ENCODE peak calls at places on chromosomes 6 and 20, in seven cellular contexts. P is cardiac muscle cell, T is GM23338, K is astrocyte of the cerebellum, Y is PC-9, O is IMR-90, R is tibial nerve. E is an unnamed sample.

GRCh38 chr6:358432-358831 is 33.1 kb upstream of the IRF4 start:
- DNase-seq in R (no peak), P (no peak), T (no peak), K (no peak), O (no peak), Y (no peak), E (no peak)

GRCh38 chr20:56200456-56200855 is 48.1 kb upstream of the MC3R start:
- DNase-seq in T (peak), R (no peak), K (no peak), O (no peak), P (no peak), Y (no peak), E (no peak)

GRCh38 chr20:31851240-31851955 is 6.0 kb upstream of the FOXS1 start:
- DNase-seq in R (no peak), Y (peak), O (no peak), T (no peak), K (no peak), P (no peak), E (no peak)

GRCh38 chr6:136160255-136160654 is 89.9 kb downstream of the MTFR2 start:
- DNase-seq in P (no peak), T (no peak), Y (no peak), O (peak), K (no peak), R (no peak), E (no peak)

GRCh38 chr6:152723398-152723797 is 25.7 kb downstream of the MYCT1 start:
- DNase-seq in R (no peak), O (peak), Y (no peak), P (peak), T (no peak), K (no peak), E (peak)

GRCh38 chr6:44642345-44642744 is 254.8 kb downstream of the CDC5L start:
- DNase-seq in K (no peak), T (no peak), Y (no peak), R (no peak), O (no peak), P (no peak), E (no peak)

GRCh38 chr6:132286298-132287019 is 114.8 kb downstream of the MOXD1 start:
- DNase-seq in O (no peak), K (no peak), Y (no peak), T (no peak), P (no peak), R (no peak), E (no peak)

GRCh38 chr6:141488466-141488865 is 644.3 kb upstream of the GJE1 start:
- DNase-seq in P (peak), Y (no peak), K (no peak), R (no peak), T (no peak), O (peak), E (no peak)

GRCh38 chr6:43698584-43699349 is 11.2 kb upstream of the MRPS18A start:
- DNase-seq in R (peak), O (peak), Y (peak), P (peak), T (peak), K (no peak), E (no peak)

GRCh38 chr20:4869290-4870193 is 131.8 kb downstream of the SLC23A2 start:
- DNase-seq in P (no peak), O (peak), R (no peak), K (no peak), Y (peak), T (peak), E (no peak)
- H3K4me3 ChIP-seq in P (no peak), O (no peak), R (no peak), K (no peak), Y (no peak), T (no peak), E (no peak)

GRCh38 chr6:3456395-3456767 is 469 bp downstream of the SLC22A23 start:
- DNase-seq in R (no peak), K (no peak), T (no peak), O (no peak), P (no peak), Y (no peak), E (no peak)
- TF ChIP-seq CTCF in R (no peak), K (no peak), T (no peak), O (no peak), P (no peak), Y (no peak), E (no peak)

GRCh38 chr20:38324159-38324558 is 20.2 kb downstream of the BPI start:
- DNase-seq in P (no peak), K (no peak), Y (no peak), O (no peak), R (no peak), T (no peak), E (no peak)
- H3K4me3 ChIP-seq in P (no peak), K (no peak), Y (no peak), O (no peak), R (no peak), T (no peak), E (no peak)

GRCh38 chr20:63290677-63291472 is 2.1 kb upstream of the COL20A1 start:
- DNase-seq in Y (peak), K (no peak), O (peak), R (no peak), T (peak), P (peak), E (no peak)

GRCh38 chr20:63290136-63290676 is 2.8 kb upstream of the COL20A1 start:
- DNase-seq in K (no peak), R (no peak), Y (no peak), O (no peak), T (no peak), P (no peak), E (no peak)

GRCh38 chr20:63292904-63293303 is at the start of gene COL20A1:
- DNase-seq in T (no peak), K (no peak), R (no peak), P (no peak), O (no peak), Y (no peak), E (no peak)

GRCh38 chr20:63292292-63292701 is 689 bp upstream of the COL20A1 start:
- DNase-seq in Y (no peak), O (no peak), K (no peak), R (no peak), T (no peak), P (no peak), E (no peak)

DNA sequence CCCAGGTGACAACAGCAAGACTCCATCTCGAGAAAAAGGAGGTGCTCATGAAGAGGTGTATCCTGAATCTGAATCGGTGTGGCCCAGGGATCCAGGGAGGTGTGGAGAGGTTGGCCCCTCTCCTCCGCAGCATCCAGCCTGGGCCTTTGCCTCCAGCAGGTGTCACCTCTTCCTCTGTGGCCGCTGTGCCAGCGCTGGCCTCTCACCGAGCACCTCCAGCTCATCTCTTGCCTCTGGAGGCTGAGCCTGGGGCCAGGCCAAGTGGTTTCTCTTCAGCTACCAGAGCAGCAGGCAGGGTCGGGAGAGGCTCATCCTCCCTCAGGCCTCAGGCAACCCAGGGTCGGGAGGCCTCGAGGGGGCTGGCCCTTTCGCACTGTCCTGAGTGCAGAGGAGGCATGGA is 1.2 kb upstream of the COL20A1 start:
- DNase-seq in Y (no peak), K (no peak), T (no peak), P (no peak), O (no peak), R (no peak), E (no peak)
- TF ChIP-seq CTCF in Y (no peak), K (no peak), T (no peak), P (no peak), O (no peak), R (no peak), E (no peak)

DNA sequence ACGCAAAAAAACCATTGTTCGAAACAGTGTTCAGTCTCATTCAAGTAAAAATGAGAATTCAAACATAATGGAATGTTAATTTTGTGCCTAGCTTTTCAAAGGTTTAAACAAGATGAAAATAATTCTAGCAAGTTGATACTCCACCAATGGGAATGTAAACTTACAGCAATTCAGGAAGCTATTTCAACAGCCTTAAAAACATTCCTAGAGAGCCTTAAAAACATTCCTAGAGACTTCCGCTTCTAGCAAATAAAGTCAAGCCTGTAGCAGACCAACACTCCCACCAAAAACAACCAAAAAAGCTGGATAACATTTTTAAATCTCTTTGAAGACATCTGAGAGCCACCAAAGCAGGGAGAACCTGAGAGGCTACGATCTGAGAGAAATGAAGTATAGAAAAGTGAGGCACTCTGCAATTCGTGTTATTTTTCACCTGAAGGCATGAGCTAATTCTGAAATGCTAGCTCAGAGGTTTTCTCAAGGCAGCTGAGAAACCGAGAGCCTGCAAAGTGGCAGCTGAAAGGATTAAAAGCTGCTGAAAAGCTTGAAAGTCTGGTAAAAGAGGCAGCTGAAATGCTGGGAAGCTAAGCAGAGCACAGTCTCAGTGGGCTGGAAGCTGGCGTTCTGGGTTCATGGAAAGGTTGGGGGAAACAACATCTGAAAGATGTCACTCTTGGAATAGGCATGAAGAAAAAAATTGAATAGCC is 20.9 kb downstream of the GPR63 start:
- DNase-seq in P (peak), Y (no peak), R (no peak), K (no peak), O (peak), T (peak), E (no peak)
- H3K4me3 ChIP-seq in P (peak), Y (no peak), R (no peak), K (no peak), O (no peak), T (peak), E (no peak)

GRCh38 chr20:44885392-44886275 is at the start of gene YWHAB:
- DNase-seq in Y (peak), T (peak), O (peak), K (peak), P (peak), R (peak), E (peak)
- TF ChIP-seq CTCF in Y (peak), T (no peak), O (no peak), K (peak), P (no peak), R (no peak), E (no peak)

DNA sequence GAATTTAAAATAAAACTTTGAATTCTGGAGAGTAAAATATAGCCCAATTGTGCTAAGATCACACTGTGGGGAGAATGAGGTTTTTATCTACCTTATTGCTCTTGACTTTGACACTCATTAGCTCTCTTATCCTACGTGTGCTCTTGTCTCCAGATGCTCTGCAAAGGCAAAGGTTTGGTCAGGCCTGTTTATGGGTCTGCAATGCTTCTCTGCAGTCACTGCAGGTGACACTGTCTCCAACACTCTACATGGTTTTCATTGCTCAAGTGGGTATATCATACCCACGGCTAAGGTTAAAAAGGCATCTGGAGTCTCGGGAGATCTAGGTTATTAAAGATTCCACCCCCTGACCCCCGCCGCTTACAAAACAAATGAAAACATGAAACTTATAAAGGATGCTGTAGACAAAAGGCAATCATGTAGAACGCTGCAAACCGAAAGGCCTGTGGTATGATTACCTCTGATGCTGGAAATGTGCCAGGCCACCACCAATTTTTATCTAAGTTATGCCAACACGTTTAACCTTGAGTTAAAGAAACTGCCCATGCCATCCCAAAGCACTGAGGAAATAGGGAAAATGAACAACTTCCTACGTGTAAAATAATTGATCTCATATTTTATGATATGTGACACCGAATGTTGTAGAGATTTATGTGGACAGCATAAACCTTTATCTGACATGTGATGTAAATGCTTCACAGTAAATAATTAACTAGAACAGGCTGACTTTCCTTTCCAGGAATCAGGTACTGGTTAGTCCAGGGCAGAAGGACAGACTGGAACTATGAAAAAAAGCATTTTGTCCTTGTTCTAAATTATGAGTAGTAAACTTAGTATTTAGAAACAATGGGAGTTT is 238.2 kb upstream of the NOX3 start:
- DNase-seq in Y (no peak), P (no peak), O (no peak), K (no peak), T (no peak), R (no peak), E (no peak)
- H3K4me3 ChIP-seq in Y (no peak), P (no peak), O (no peak), K (no peak), T (no peak), R (no peak), E (no peak)

GRCh38 chr6:105509506-105510331 is 106.8 kb upstream of the PREP start:
- DNase-seq in O (peak), T (peak), K (no peak), R (peak), P (peak), Y (no peak), E (no peak)
- TF ChIP-seq CTCF in O (peak), T (peak), K (peak), R (peak), P (peak), Y (no peak), E (peak)

GRCh38 chr20:64022671-64023070 is 13.3 kb upstream of the C20orf204 start:
- DNase-seq in P (no peak), R (no peak), K (no peak), Y (no peak), O (no peak), T (no peak), E (no peak)
- H3K4me3 ChIP-seq in P (no peak), R (no peak), K (no peak), Y (no peak), O (no peak), T (no peak), E (no peak)

GRCh38 chr20:49821850-49822249 is 9.2 kb downstream of the SLC9A8 start:
- DNase-seq in Y (peak), K (peak), O (peak), R (no peak), T (no peak), P (peak), E (no peak)

GRCh38 chr20:49823152-49823847 is 10.7 kb downstream of the SLC9A8 start:
- DNase-seq in K (no peak), Y (no peak), P (no peak), O (no peak), R (no peak), T (no peak), E (no peak)

GRCh38 chr20:49824206-49824605 is 11.6 kb downstream of the SLC9A8 start:
- DNase-seq in T (no peak), P (no peak), O (peak), Y (no peak), K (no peak), R (no peak), E (peak)

GRCh38 chr20:49821381-49821780 is 8.8 kb downstream of the SLC9A8 start:
- DNase-seq in T (no peak), P (no peak), Y (no peak), R (no peak), O (no peak), K (no peak), E (no peak)

GRCh38 chr20:49825521-49826033 is 12.9 kb downstream of the SLC9A8 start:
- DNase-seq in O (no peak), T (no peak), P (no peak), R (no peak), Y (no peak), K (no peak), E (no peak)
- TF ChIP-seq CTCF in O (no peak), T (peak), P (no peak), R (no peak), Y (peak), K (no peak), E (no peak)